ENCODE peak calls at places on chromosomes 1 and 21, in five cellular contexts. B, O, G, S and U are unnamed samples.

GRCh38 chr1:192635041-192635440 is 906 bp upstream of the RGS13 start:
- DNase-seq in S (no peak), G (no peak), B (no peak), O (no peak), U (no peak)

GRCh38 chr1:172917972-172918371 is 132.8 kb downstream of the TNFSF18 start:
- DNase-seq in O (no peak), B (peak), S (peak), G (peak), U (peak)

GRCh38 chr1:248853668-248854375 is 5.1 kb downstream of the ZNF692 start:
- DNase-seq in B (no peak), S (no peak), G (no peak), O (no peak), U (no peak)

GRCh38 chr1:4397196-4397595 is 257.2 kb upstream of the AJAP1 start:
- DNase-seq in B (no peak), O (no peak), S (no peak), G (no peak), U (no peak)

GRCh38 chr1:46769028-46769740 is 29.7 kb upstream of the CYP4B1 start:
- DNase-seq in G (no peak), B (no peak), S (no peak), O (no peak), U (peak)

GRCh38 chr1:77282187-77282865 is 507 bp downstream of the AK5 start:
- DNase-seq in G (peak), O (peak), S (peak), B (peak), U (peak)

GRCh38 chr1:72937905-72938304 is 655.6 kb upstream of the NEGR1 start:
- DNase-seq in O (no peak), S (no peak), G (no peak), B (no peak), U (no peak)

GRCh38 chr1:215556996-215557395 is 10.1 kb upstream of the KCTD3 start:
- DNase-seq in B (no peak), G (no peak), O (no peak), S (no peak), U (no peak)

GRCh38 chr1:167013124-167013900 is 24.2 kb downstream of the MAEL start:
- DNase-seq in B (no peak), O (no peak), S (no peak), G (no peak), U (no peak)

GRCh38 chr1:174074757-174075156 is 52.6 kb upstream of the RC3H1 start:
- DNase-seq in B (no peak), G (peak), O (no peak), S (peak), U (no peak)

GRCh38 chr1:209876091-209876800 is 48.5 kb downstream of the UTP25 start:
- DNase-seq in G (no peak), S (no peak), O (no peak), B (no peak), U (no peak)

GRCh38 chr1:87061742-87062156 is 147.3 kb downstream of the HS2ST1 start:
- DNase-seq in S (peak), O (no peak), B (no peak), G (peak), U (no peak)

GRCh38 chr1:200992382-200993101 is 31.0 kb downstream of the KIF21B start:
- DNase-seq in O (no peak), S (no peak), G (no peak), B (no peak), U (no peak)

GRCh38 chr1:98133151-98133550 is 212.3 kb upstream of the DPYD start:
- DNase-seq in O (no peak), G (no peak), S (no peak), B (no peak), U (no peak)

GRCh38 chr1:173758110-173758509 is 43.3 kb downstream of the KLHL20 start:
- DNase-seq in B (no peak), S (no peak), G (no peak), O (no peak), U (no peak)

GRCh38 chr1:155859881-155860841 is 794 bp downstream of the SYT11 start:
- DNase-seq in O (peak), B (peak), S (peak), G (peak), U (peak)

GRCh38 chr1:119370748-119371147 is 2.2 kb downstream of the HAO2 start:
- DNase-seq in B (no peak), S (no peak), G (no peak), O (no peak), U (no peak)

GRCh38 chr1:168766568-168766967 is 37.6 kb upstream of the DPT start:
- DNase-seq in G (no peak), S (no peak), B (peak), O (no peak), U (peak)

GRCh38 chr1:116628448-116628847 is 39.1 kb downstream of the IGSF3 start:
- DNase-seq in S (no peak), O (no peak), B (no peak), G (no peak), U (no peak)
- H2BK120ac ChIP-seq in S (no peak), O (no peak), B (no peak), G (no peak), U (no peak)

GRCh38 chr21:38760017-38760761 is 45.5 kb upstream of the ETS2 start:
- DNase-seq in G (peak), B (peak), S (peak), O (no peak), U (no peak)
- H2BK120ac ChIP-seq in G (peak), B (no peak), S (peak), O (no peak), U (no peak)

GRCh38 chr1:59013928-59014279 is 230.1 kb upstream of the JUN start:
- DNase-seq in G (no peak), B (no peak), S (no peak), O (no peak), U (peak)
- H2BK120ac ChIP-seq in G (no peak), B (no peak), S (peak), O (no peak), U (no peak)

GRCh38 chr1:2232255-2232915 is 4.3 kb downstream of the SKI start:
- DNase-seq in B (no peak), G (no peak), O (no peak), S (no peak), U (no peak)

GRCh38 chr1:2232916-2233438 is 4.9 kb downstream of the SKI start:
- DNase-seq in G (peak), S (no peak), O (no peak), B (no peak), U (peak)

GRCh38 chr1:2229921-2230700 is 2.0 kb downstream of the SKI start:
- DNase-seq in O (no peak), S (peak), G (peak), B (no peak), U (no peak)

GRCh38 chr1:2230781-2231666 is 2.9 kb downstream of the SKI start:
- DNase-seq in G (peak), B (no peak), S (no peak), O (no peak), U (no peak)

GRCh38 chr1:2231667-2232254 is 3.6 kb downstream of the SKI start:
- DNase-seq in G (peak), S (peak), B (no peak), O (no peak), U (peak)
- H2BK120ac ChIP-seq in G (no peak), S (no peak), B (no peak), O (no peak), U (no peak)

GRCh38 chr1:208045410-208046252 is 134.7 kb upstream of the CD34 start:
- DNase-seq in S (no peak), O (no peak), B (no peak), G (no peak), U (no peak)
- H2BK120ac ChIP-seq in S (no peak), O (no peak), B (no peak), G (no peak), U (no peak)

GRCh38 chr1:205442051-205442721 is 13.7 kb downstream of the BLACAT1 start:
- DNase-seq in G (no peak), B (no peak), O (no peak), S (no peak), U (no peak)

GRCh38 chr1:205444931-205445652 is 10.8 kb downstream of the BLACAT1 start:
- DNase-seq in O (peak), S (no peak), G (no peak), B (peak), U (no peak)

GRCh38 chr1:205445653-205445955 is 10.2 kb downstream of the BLACAT1 start:
- DNase-seq in O (no peak), B (no peak), G (no peak), S (no peak), U (no peak)

GRCh38 chr1:205443585-205444299 is 12.1 kb downstream of the BLACAT1 start:
- DNase-seq in G (no peak), S (no peak), O (no peak), B (no peak), U (no peak)

GRCh38 chr1:205444300-205444930 is 11.4 kb downstream of the BLACAT1 start:
- DNase-seq in B (no peak), G (no peak), S (no peak), O (no peak), U (no peak)
- H2BK120ac ChIP-seq in B (no peak), G (no peak), S (no peak), O (peak), U (no peak)

GRCh38 chr1:165883056-165883455 is 55.6 kb downstream of the UCK2 start:
- DNase-seq in B (peak), G (no peak), O (no peak), S (no peak), U (no peak)
- H2BK120ac ChIP-seq in B (no peak), G (no peak), O (no peak), S (no peak), U (no peak)